ENCODE peak calls at places on chromosomes 13 and 19, in seven cellular contexts. G is astrocyte of the spinal cord, Q is dorsolateral prefrontal cortex, K is suprapubic skin, E is GM23248, N is ovary, J is mesendoderm. S is an unnamed sample.

GRCh38 chr19:41921280-41922219 is 6.7 kb downstream of the ERFL start:
- DNase-seq in G (no peak), Q (no peak), K (no peak), E (no peak), N (no peak), J (no peak), S (no peak)

GRCh38 chr19:32691952-32692726 is 518 bp downstream of the NUDT19 start:
- DNase-seq in G (peak), Q (no peak), K (peak), E (peak), N (peak), J (peak), S (peak)

GRCh38 chr19:7942981-7943443 is 454 bp downstream of the TIMM44 start:
- DNase-seq in G (peak), Q (no peak), K (peak), E (peak), N (no peak), J (peak), S (no peak)

GRCh38 chr19:18425515-18426415 is 6.6 kb downstream of the SSBP4 start:
- DNase-seq in G (peak), Q (no peak), K (peak), E (peak), N (peak), J (no peak), S (no peak)

GRCh38 chr19:10780368-10780767 is 55.6 kb downstream of the TMED1 start:
- DNase-seq in G (peak), Q (no peak), K (no peak), E (peak), N (no peak), J (no peak), S (peak)

GRCh38 chr13:31987535-31988170 is 43.9 kb upstream of the FRY start:
- DNase-seq in G (no peak), Q (no peak), K (no peak), E (no peak), N (no peak), J (no peak), S (no peak)

GRCh38 chr13:74575729-74576125 is 441.5 kb upstream of the KLF12 start:
- DNase-seq in G (peak), Q (peak), K (peak), E (peak), N (peak), J (peak), S (peak)

GRCh38 chr13:113636266-113636963 is 21.6 kb downstream of the ATP4B start:
- DNase-seq in G (no peak), Q (no peak), K (peak), E (no peak), N (no peak), J (no peak), S (no peak)

GRCh38 chr13:46516624-46517318 is 36.2 kb upstream of the LRCH1 start:
- DNase-seq in G (peak), Q (no peak), K (no peak), E (no peak), N (no peak), J (no peak), S (peak)

GRCh38 chr19:6590458-6591319 is at the start of gene CD70:
- DNase-seq in G (no peak), Q (no peak), K (peak), E (peak), N (no peak), J (peak), S (no peak)

GRCh38 chr13:39485314-39485700 is 117.7 kb downstream of the LHFPL6 start:
- DNase-seq in G (peak), Q (no peak), K (no peak), E (peak), N (no peak), J (peak), S (no peak)

GRCh38 chr13:95641961-95642621 is 2.4 kb downstream of the DZIP1 start:
- DNase-seq in G (peak), Q (no peak), K (no peak), E (peak), N (peak), J (peak), S (no peak)
- H3K4me3 ChIP-seq in G (peak), Q (peak), K (peak), E (peak), N (peak), J (no peak), S (peak)

DNA sequence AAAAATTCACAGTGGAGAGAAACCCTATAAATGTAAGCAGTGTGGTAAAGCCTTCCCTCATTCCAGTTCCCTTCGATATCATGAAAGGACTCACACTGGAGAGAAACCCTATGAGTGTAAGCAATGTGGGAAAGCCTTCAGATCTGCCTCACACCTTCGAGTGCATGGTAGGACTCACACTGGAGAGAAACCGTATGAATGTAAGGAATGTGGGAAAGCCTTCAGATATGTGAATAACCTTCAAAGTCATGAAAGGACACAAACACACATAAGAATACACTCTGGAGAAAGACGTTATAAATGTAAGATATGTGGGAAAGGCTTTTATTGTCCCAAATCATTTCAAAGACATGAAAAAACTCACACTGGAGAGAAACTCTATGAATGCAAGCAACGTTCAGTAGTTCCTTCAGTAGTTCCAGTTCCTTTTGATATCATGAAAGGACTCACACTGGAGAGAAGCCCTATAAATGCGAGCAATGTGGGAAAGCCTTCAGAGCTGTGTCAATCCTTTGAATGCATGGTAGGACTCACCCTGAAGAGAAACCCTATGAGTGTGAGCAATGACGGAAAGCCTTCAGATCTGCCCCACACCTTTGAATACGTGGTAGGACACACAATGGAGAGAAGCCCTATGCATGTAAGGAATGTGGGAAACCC is 16.1 kb upstream of the ZNF439 start:
- DNase-seq in G (no peak), Q (no peak), K (no peak), E (no peak), N (no peak), J (peak), S (no peak)
- H3K4me3 ChIP-seq in G (no peak), Q (no peak), K (no peak), E (no peak), N (no peak), J (no peak), S (no peak)

DNA sequence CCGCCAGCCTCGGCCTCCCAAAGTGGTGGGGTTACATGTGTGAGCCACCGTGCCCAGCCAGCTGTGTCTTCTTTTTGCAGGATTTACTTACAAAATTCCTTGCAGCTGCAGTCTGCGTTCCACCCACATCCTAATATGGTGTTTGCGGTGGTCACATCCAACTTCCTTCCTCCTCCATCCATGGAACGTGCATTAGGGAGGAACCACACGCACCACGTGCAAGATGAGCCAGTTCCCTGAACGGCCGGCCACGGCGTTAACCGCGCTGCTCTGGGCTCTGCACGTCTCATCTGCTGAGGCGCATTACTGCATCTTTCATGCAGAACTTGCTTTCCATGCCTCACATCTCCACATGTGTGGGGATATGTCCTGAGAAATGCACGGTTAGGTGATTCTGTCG is 13.0 kb upstream of the SIGLEC11 start:
- DNase-seq in G (no peak), Q (no peak), K (no peak), E (no peak), N (no peak), J (no peak), S (no peak)
- H3K4me3 ChIP-seq in G (no peak), Q (no peak), K (no peak), E (no peak), N (no peak), J (no peak), S (no peak)

GRCh38 chr19:3606174-3606689 is 443 bp downstream of the TBXA2R start:
- DNase-seq in G (no peak), Q (no peak), K (peak), E (peak), N (peak), J (peak), S (no peak)

GRCh38 chr19:3608079-3608641 is 1.5 kb upstream of the TBXA2R start:
- DNase-seq in G (no peak), Q (no peak), K (no peak), E (no peak), N (no peak), J (no peak), S (no peak)

GRCh38 chr19:3606690-3607289 is at the start of gene TBXA2R:
- DNase-seq in G (peak), Q (peak), K (peak), E (peak), N (peak), J (peak), S (peak)

GRCh38 chr19:3608750-3609322 is 2.2 kb upstream of the TBXA2R start:
- DNase-seq in G (peak), Q (no peak), K (peak), E (no peak), N (peak), J (no peak), S (no peak)

GRCh38 chr19:3607398-3608078 is 863 bp upstream of the TBXA2R start:
- DNase-seq in G (peak), Q (no peak), K (peak), E (peak), N (peak), J (peak), S (no peak)
- H3K4me3 ChIP-seq in G (peak), Q (peak), K (peak), E (peak), N (peak), J (no peak), S (peak)

GRCh38 chr13:111912453-111912866 is 154.5 kb upstream of the SOX1 start:
- DNase-seq in G (no peak), Q (no peak), K (peak), E (no peak), N (no peak), J (no peak), S (no peak)
- H3K4me3 ChIP-seq in G (no peak), Q (no peak), K (no peak), E (no peak), N (no peak), J (no peak), S (no peak)

GRCh38 chr13:50153888-50154287 is 138.6 kb downstream of the KCNRG start:
- DNase-seq in G (no peak), Q (no peak), K (no peak), E (no peak), N (no peak), J (no peak), S (no peak)

GRCh38 chr13:50153401-50153800 is 138.2 kb downstream of the KCNRG start:
- DNase-seq in G (no peak), Q (no peak), K (no peak), E (no peak), N (no peak), J (no peak), S (no peak)

GRCh38 chr13:50149932-50150331 is 134.7 kb downstream of the KCNRG start:
- DNase-seq in G (no peak), Q (no peak), K (no peak), E (no peak), N (no peak), J (no peak), S (no peak)

GRCh38 chr13:50152655-50153309 is 137.5 kb downstream of the KCNRG start:
- DNase-seq in G (no peak), Q (no peak), K (no peak), E (no peak), N (no peak), J (no peak), S (no peak)

GRCh38 chr13:50152224-50152623 is 137.0 kb downstream of the KCNRG start:
- DNase-seq in G (peak), Q (no peak), K (no peak), E (no peak), N (no peak), J (no peak), S (no peak)
- H3K4me3 ChIP-seq in G (no peak), Q (peak), K (no peak), E (peak), N (no peak), J (no peak), S (no peak)

GRCh38 chr13:26583662-26584061 is 26.2 kb downstream of the WASF3 start:
- DNase-seq in G (no peak), Q (no peak), K (no peak), E (peak), N (no peak), J (no peak), S (no peak)
- H3K4me3 ChIP-seq in G (no peak), Q (no peak), K (no peak), E (peak), N (no peak), J (no peak), S (no peak)

GRCh38 chr19:17404621-17405249 is 695 bp downstream of the BST2 start:
- DNase-seq in G (no peak), Q (no peak), K (no peak), E (no peak), N (no peak), J (no peak), S (no peak)
- H3K4me3 ChIP-seq in G (no peak), Q (peak), K (peak), E (no peak), N (peak), J (no peak), S (no peak)

S was measured in skeletal muscle cell.